ENCODE peak calls at places on chromosomes 7 and 10, in four cellular contexts. A is activated T-cell treated with anti-CD3 and anti-CD28 coated beads for 1 hour, Y is esophagus squamous epithelium, W is A172. M is an unnamed sample.

GRCh38 chr10:22369433-22370072 is 24.3 kb downstream of the SPAG6 start:
- DNase-seq in A (no peak), W (peak; percentile 16), Y (no peak), M (no peak)

GRCh38 chr10:2891073-2891769 is 176.1 kb upstream of the PFKP start:
- DNase-seq in A (no peak), W (no peak), Y (no peak), M (no peak)

GRCh38 chr10:77442790-77443189 is 194.8 kb downstream of the KCNMA1 start:
- DNase-seq in W (no peak), Y (no peak), A (no peak), M (peak; percentile 82)

GRCh38 chr7:5634107-5634950 is 147.1 kb downstream of the RNF216 start:
- DNase-seq in A (no peak), W (peak; percentile 72), Y (no peak), M (peak; percentile 25)

GRCh38 chr7:63073286-63073685 is 925.4 kb upstream of the ZNF722 start:
- DNase-seq in Y (no peak), A (no peak), W (no peak), M (no peak)

GRCh38 chr10:69506834-69507643 is 55.8 kb downstream of the TSPAN15 start:
- DNase-seq in W (no peak), A (no peak), Y (no peak), M (no peak)

GRCh38 chr7:134696261-134696660 is 49.6 kb downstream of the BPGM start:
- DNase-seq in Y (no peak), W (no peak), A (no peak), M (no peak)

GRCh38 chr7:7180725-7181428 is 1.5 kb upstream of the C1GALT1 start:
- DNase-seq in A (no peak), W (no peak), Y (no peak), M (no peak)

GRCh38 chr10:31000071-31000787 is 31.4 kb downstream of the ZNF438 start:
- DNase-seq in A (no peak), Y (no peak), W (no peak), M (no peak)

GRCh38 chr7:78437118-78437517 is 638.5 kb downstream of the PHTF2 start:
- DNase-seq in W (peak; percentile 8), Y (no peak), A (no peak), M (no peak)

GRCh38 chr7:155107126-155107525 is 37.0 kb downstream of the HTR5A start:
- DNase-seq in W (no peak), A (no peak), Y (no peak), M (no peak)

GRCh38 chr7:684416-684815 is 42.1 kb upstream of the DNAAF5 start:
- DNase-seq in A (no peak), W (no peak), Y (no peak), M (no peak)

GRCh38 chr7:34718867-34719266 is 60.8 kb downstream of the NPSR1 start:
- DNase-seq in A (no peak), W (no peak), Y (no peak), M (peak; percentile 4)

GRCh38 chr10:103757531-103758293 is 97.7 kb downstream of the SH3PXD2A start:
- DNase-seq in W (peak; percentile 72), Y (no peak), A (peak; percentile 36), M (no peak)

GRCh38 chr10:131092416-131092815 is 219.1 kb downstream of the TCERG1L start:
- DNase-seq in Y (no peak), W (no peak), A (no peak), M (no peak)